ENCODE peak calls at places on chromosomes 7 and 10, in four cellular contexts. W, D, Q and T are unnamed samples.

GRCh38 chr7:289209-289755 is 688 bp upstream of the FOXL3 start:
- DNase-seq in W (peak; percentile 45), D (no peak), Q (no peak), T (no peak)

GRCh38 chr7:100604976-100605911 is 3.1 kb downstream of the PCOLCE start:
- DNase-seq in W (peak; percentile 80), D (peak; percentile 74), Q (peak; percentile 80), T (no peak)

GRCh38 chr10:72316748-72317435 is 37.8 kb downstream of the DNAJB12 start:
- DNase-seq in W (peak; percentile 85), D (no peak), Q (no peak), T (no peak)

GRCh38 chr7:140478361-140479061 is 794 bp downstream of the MKRN1 start:
- DNase-seq in W (peak; percentile 70), D (peak; percentile 39), Q (peak; percentile 86), T (peak; percentile 31)

GRCh38 chr7:631291-631711 is 95.2 kb upstream of the DNAAF5 start:
- DNase-seq in W (peak; percentile 56), D (no peak), Q (no peak), T (no peak)

GRCh38 chr7:88014581-88014980 is 80.5 kb downstream of the ADAM22 start:
- DNase-seq in W (no peak), D (no peak), Q (no peak), T (no peak)

GRCh38 chr10:61052469-61053205 is 108.7 kb upstream of the RHOBTB1 start:
- DNase-seq in W (no peak), D (no peak), Q (no peak), T (no peak)

GRCh38 chr10:35739998-35740397 is 97.9 kb upstream of the FZD8 start:
- DNase-seq in W (no peak), D (no peak), Q (no peak), T (no peak)

GRCh38 chr7:34463830-34464229 is 194.2 kb upstream of the NPSR1 start:
- DNase-seq in W (no peak), D (no peak), Q (no peak), T (no peak)

GRCh38 chr7:4479367-4480039 is 202.6 kb upstream of the FOXK1 start:
- DNase-seq in W (no peak), D (peak; percentile 72), Q (peak; percentile 78), T (no peak)

GRCh38 chr7:111864291-111864976 is 302.1 kb upstream of the IMMP2L start:
- DNase-seq in W (no peak), D (no peak), Q (no peak), T (no peak)

GRCh38 chr10:76550806-76551205 is 1086.8 kb downstream of the KCNMA1 start:
- DNase-seq in W (no peak), D (no peak), Q (no peak), T (no peak)

GRCh38 chr7:91801331-91801983 is 79.0 kb downstream of the MTERF1 start:
- DNase-seq in W (no peak), D (no peak), Q (no peak), T (no peak)

GRCh38 chr10:23065549-23065948 is 29.8 kb upstream of the MSRB2 start:
- DNase-seq in W (peak; percentile 90), D (peak; percentile 21), Q (no peak), T (peak; percentile 70)

GRCh38 chr10:69434169-69434568 is 17.1 kb upstream of the TSPAN15 start:
- DNase-seq in W (no peak), D (no peak), Q (no peak), T (no peak)

GRCh38 chr7:132458685-132459084 is 117.6 kb downstream of the PLXNA4 start:
- DNase-seq in W (no peak), D (no peak), Q (no peak), T (no peak)

GRCh38 chr10:20944789-20945502 is 47.8 kb upstream of the NEBL start:
- DNase-seq in W (no peak), D (no peak), Q (no peak), T (no peak)

GRCh38 chr7:84447636-84448293 is 253.2 kb upstream of the SEMA3A start:
- DNase-seq in W (no peak), D (no peak), Q (no peak), T (no peak)

GRCh38 chr7:1696671-1697498 is 26.8 kb downstream of the ELFN1 start:
- DNase-seq in W (peak; percentile 56), D (no peak), Q (no peak), T (peak; percentile 58)

GRCh38 chr10:119393019-119393418 is 149.5 kb downstream of the RGS10 start:
- DNase-seq in W (no peak), D (no peak), Q (no peak), T (no peak)

GRCh38 chr10:112919721-112920120 is 30.3 kb upstream of the TCF7L2 start:
- DNase-seq in W (no peak), D (peak; percentile 62), Q (no peak), T (no peak)

GRCh38 chr10:102918817-102919236 is 733 bp downstream of the CNNM2 start:
- DNase-seq in W (no peak), D (peak; percentile 33), Q (peak; percentile 48), T (peak; percentile 30)

GRCh38 chr10:17456032-17456548 is 1.7 kb upstream of the ST8SIA6 start:
- DNase-seq in W (no peak), D (no peak), Q (no peak), T (no peak)

GRCh38 chr7:149195180-149196150 is at the start of gene ZNF282:
- DNase-seq in W (peak; percentile 94), D (peak; percentile 96), Q (peak; percentile 95), T (peak; percentile 90)

GRCh38 chr7:121798896-121799295 is 74.1 kb upstream of the PTPRZ1 start:
- DNase-seq in W (no peak), D (no peak), Q (peak; percentile 82), T (no peak)

GRCh38 chr10:70903262-70903921 is 15.0 kb upstream of the PCBD1 start:
- DNase-seq in W (peak; percentile 82), D (peak; percentile 62), Q (peak; percentile 61), T (peak; percentile 54)

GRCh38 chr10:69864321-69864720 is 62.6 kb downstream of the COL13A1 start:
- DNase-seq in W (no peak), D (no peak), Q (no peak), T (no peak)

GRCh38 chr7:133705596-133705995 is 421.5 kb upstream of the LRGUK start:
- DNase-seq in W (no peak), D (peak; percentile 69), Q (no peak), T (no peak)

GRCh38 chr7:116111429-116111828 is 80.9 kb upstream of the TFEC start:
- DNase-seq in W (no peak), D (no peak), Q (no peak), T (no peak)

GRCh38 chr10:31687545-31688482 is 240.8 kb downstream of the ARHGAP12 start:
- DNase-seq in W (no peak), D (no peak), Q (no peak), T (no peak)

GRCh38 chr10:30674796-30675195 is 45.2 kb upstream of the LYZL2 start:
- DNase-seq in W (no peak), D (no peak), Q (no peak), T (no peak)

GRCh38 chr10:4426866-4427265 is 399.1 kb upstream of the AKR1E2 start:
- DNase-seq in W (no peak), D (no peak), Q (no peak), T (no peak)

GRCh38 chr10:82796510-82796909 is 921.5 kb downstream of the NRG3 start:
- DNase-seq in W (no peak), D (no peak), Q (no peak), T (no peak)

GRCh38 chr10:103123282-103124033 is 69.6 kb downstream of the NT5C2 start:
- DNase-seq in W (no peak), D (no peak), Q (peak; percentile 21), T (no peak)

GRCh38 chr7:111640416-111640815 is 78.1 kb upstream of the IMMP2L start:
- DNase-seq in W (no peak), D (no peak), Q (no peak), T (no peak)

GRCh38 chr7:2870471-2870941 is 26.4 kb upstream of the GNA12 start:
- DNase-seq in W (peak; percentile 86), D (no peak), Q (peak; percentile 31), T (peak; percentile 71)

GRCh38 chr7:103795787-103796186 is 193.7 kb downstream of the RELN start:
- DNase-seq in W (no peak), D (no peak), Q (no peak), T (no peak)

GRCh38 chr7:102471791-102472125 is 7.0 kb downstream of the POLR2J start:
- DNase-seq in W (no peak), D (no peak), Q (no peak), T (no peak)

GRCh38 chr10:44380829-44381600 is 3.9 kb downstream of the CXCL12 start:
- DNase-seq in W (peak; percentile 46), D (no peak), Q (no peak), T (peak; percentile 27)

GRCh38 chr7:139426258-139427028 is 57.0 kb downstream of the KLRG2 start:
- DNase-seq in W (no peak), D (no peak), Q (no peak), T (no peak)

GRCh38 chr7:44213872-44214595 is 13.3 kb downstream of the YKT6 start:
- DNase-seq in W (peak; percentile 53), D (peak; percentile 67), Q (peak; percentile 80), T (peak; percentile 54)
- TF ChIP-seq CTCF in W (no peak), D (peak; percentile 46), Q (peak; percentile 67), T (no peak)

GRCh38 chr10:7192831-7193348 is 217.9 kb downstream of the SFMBT2 start:
- DNase-seq in W (no peak), D (no peak), Q (no peak), T (no peak)
- H3K4me3 ChIP-seq in W (no peak overlapping the region), D (no peak overlapping the region), Q (no peak overlapping the region), T (no peak overlapping the region)

DNA sequence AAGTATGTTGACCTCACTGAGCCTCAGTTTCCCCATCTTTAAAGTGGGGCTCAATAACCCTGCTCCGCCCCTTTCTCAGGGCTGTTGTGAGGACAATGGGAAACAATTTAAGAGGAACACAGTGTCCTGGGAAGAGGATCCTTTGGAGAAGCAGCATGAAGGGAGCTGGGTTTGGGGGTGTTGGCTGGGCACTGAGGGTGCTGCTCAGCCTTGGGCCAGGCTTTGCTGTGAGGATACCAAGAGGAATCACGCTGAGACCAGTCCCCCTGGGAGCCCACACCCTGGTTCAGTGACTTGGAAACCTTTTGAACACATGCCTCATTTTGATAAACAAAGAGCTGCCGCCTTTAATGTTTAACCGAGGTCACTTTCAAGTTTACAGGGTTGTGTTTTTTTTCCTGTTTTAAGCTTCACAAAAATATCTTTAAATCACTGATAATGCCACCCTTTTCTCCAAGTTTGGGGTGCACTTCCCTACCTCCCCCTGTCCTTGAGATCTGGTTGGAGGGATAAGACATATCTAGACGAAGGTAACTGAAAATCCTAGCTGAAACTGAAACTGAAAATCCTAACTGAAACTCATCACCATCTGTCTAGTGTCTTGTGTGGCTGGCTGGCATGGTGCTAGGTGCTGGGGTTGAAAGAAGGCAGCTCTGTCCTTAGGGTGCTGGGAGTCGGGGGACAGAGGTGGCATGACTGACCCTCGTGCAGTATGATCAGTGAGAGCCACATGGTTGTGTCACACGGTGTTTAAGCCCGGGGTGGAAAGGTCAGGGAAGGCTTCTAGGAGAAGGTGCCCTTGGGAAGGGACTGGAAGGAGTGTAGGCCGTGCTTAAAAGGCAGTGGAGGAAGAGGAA is 27.7 kb downstream of the ZNF775 start:
- DNase-seq in W (peak; percentile 75), D (no peak), Q (no peak), T (no peak)
- H3K4me1 ChIP-seq in W (peaks cover 36% of the 10 kb centered on the region), D (peaks cover 30% of the 10 kb centered on the region), Q (peaks cover 41% of the 10 kb centered on the region), T (no peaks in the 10 kb centered on the region)

GRCh38 chr10:18793951-18794350 is 134.7 kb downstream of the ARL5B start:
- DNase-seq in W (no peak), D (peak; percentile 3), Q (peak; percentile 39), T (no peak)
- TF ChIP-seq CTCF in W (no peak), D (peak; percentile 39), Q (peak; percentile 64), T (no peak)